ENCODE peak calls at places on chromosomes 2 and 18, in eight cellular contexts. P is stomach, D is H1, R is SK-N-SH, Y is HL-60, E is spleen, O is GM23338, X is endothelial cell of umbilical vein. F is an unnamed sample.

GRCh38 chr2:3644891-3645605 is 13.0 kb upstream of the ALLC start:
- DNase-seq in R (no peak), O (no peak), D (no peak), Y (no peak), P (no peak), X (no peak), E (peak), F (no peak)

GRCh38 chr2:149661844-149662243 is 74.3 kb upstream of the MMADHC start:
- DNase-seq in D (no peak), Y (no peak), R (no peak), P (peak), O (peak), X (peak), E (no peak), F (no peak)

GRCh38 chr2:239991689-239992314 is 33.3 kb downstream of the NDUFA10 start:
- DNase-seq in R (peak), E (no peak), Y (peak), X (peak), O (peak), D (no peak), P (no peak), F (no peak)

GRCh38 chr2:65395621-65396347 is 36.6 kb downstream of the SPRED2 start:
- DNase-seq in O (no peak), P (no peak), R (no peak), D (no peak), X (no peak), Y (no peak), E (no peak), F (no peak)

GRCh38 chr2:240861547-240861946 is 7.1 kb upstream of the AGXT start:
- DNase-seq in D (no peak), Y (no peak), X (no peak), P (no peak), R (no peak), O (no peak), E (no peak), F (no peak)

GRCh38 chr2:232328038-232328435 is 50.5 kb upstream of the ALPP start:
- DNase-seq in D (no peak), Y (no peak), O (no peak), P (no peak), X (no peak), E (peak), R (no peak), F (no peak)

GRCh38 chr18:25832008-25832604 is 258.3 kb downstream of the SS18 start:
- DNase-seq in Y (peak), R (peak), P (peak), O (peak), E (no peak), X (peak), D (peak), F (no peak)

GRCh38 chr2:182715121-182715895 is 749 bp upstream of the DNAJC10 start:
- DNase-seq in E (no peak), R (no peak), X (no peak), Y (peak), O (no peak), P (no peak), D (no peak), F (no peak)

GRCh38 chr18:5546660-5547059 is 2.9 kb upstream of the EPB41L3 start:
- DNase-seq in P (no peak), E (no peak), O (peak), R (peak), Y (peak), X (peak), D (no peak), F (no peak)

GRCh38 chr18:46422552-46423055 is 234.4 kb downstream of the LOXHD1 start:
- DNase-seq in X (no peak), R (no peak), E (no peak), O (no peak), D (no peak), Y (no peak), P (no peak), F (no peak)

GRCh38 chr2:2635025-2635528 is 304.0 kb upstream of the MYT1L start:
- DNase-seq in R (no peak), P (no peak), X (no peak), E (no peak), O (no peak), Y (no peak), D (no peak), F (no peak)

GRCh38 chr2:106995560-106995959 is 109.6 kb upstream of the ST6GAL2 start:
- DNase-seq in Y (no peak), P (no peak), X (no peak), O (no peak), D (no peak), E (no peak), R (no peak), F (no peak)

GRCh38 chr2:118176601-118177000 is 88.3 kb downstream of the INSIG2 start:
- DNase-seq in X (no peak), O (no peak), Y (no peak), D (no peak), R (no peak), P (no peak), E (no peak), F (no peak)

GRCh38 chr2:164877169-164877568 is 35.5 kb upstream of the COBLL1 start:
- DNase-seq in O (no peak), X (no peak), R (no peak), P (no peak), D (no peak), E (no peak), Y (no peak), F (no peak)

GRCh38 chr2:120189189-120189588 is 34.0 kb downstream of the TMEM185B start:
- DNase-seq in O (no peak), Y (no peak), X (no peak), D (no peak), R (no peak), E (no peak), P (no peak), F (no peak)

GRCh38 chr2:98669675-98670074 is 61.3 kb downstream of the MGAT4A start:
- DNase-seq in R (no peak), O (no peak), Y (no peak), D (no peak), X (peak), P (no peak), E (no peak), F (no peak)

GRCh38 chr2:129301431-129301913 is 678.0 kb upstream of the RAB6C start:
- DNase-seq in Y (no peak), E (no peak), O (no peak), R (no peak), X (no peak), P (no peak), D (no peak), F (no peak)

GRCh38 chr2:236754234-236754924 is 184.8 kb downstream of the ACKR3 start:
- DNase-seq in R (no peak), Y (no peak), X (no peak), O (no peak), E (no peak), P (no peak), D (no peak), F (no peak)

GRCh38 chr2:97005353-97005752 is 19.0 kb upstream of the FAM178B start:
- DNase-seq in O (peak), Y (no peak), R (peak), E (no peak), P (no peak), D (no peak), X (no peak), F (no peak)

GRCh38 chr2:147449323-147450080 is 395.3 kb upstream of the ACVR2A start:
- DNase-seq in Y (no peak), O (peak), X (no peak), P (no peak), D (no peak), E (no peak), R (peak), F (no peak)

GRCh38 chr2:38465789-38466127 is 88.7 kb upstream of the ATL2 start:
- DNase-seq in E (no peak), O (peak), P (peak), X (peak), Y (peak), D (peak), R (peak), F (peak)

GRCh38 chr2:168030862-168031624 is 216.4 kb downstream of the STK39 start:
- DNase-seq in D (no peak), O (no peak), R (no peak), P (no peak), X (no peak), Y (no peak), E (no peak), F (no peak)

GRCh38 chr2:95021847-95022246 is 3.7 kb upstream of the MAL start:
- DNase-seq in X (no peak), D (no peak), R (no peak), P (no peak), E (no peak), Y (no peak), O (no peak), F (no peak)

GRCh38 chr18:74353169-74353775 is 37.6 kb downstream of the C18orf63 start:
- DNase-seq in P (peak), X (peak), O (peak), D (no peak), Y (peak), E (no peak), R (peak), F (no peak)

GRCh38 chr18:25349926-25350560 is 1.9 kb downstream of the ZNF521 start:
- DNase-seq in O (peak), E (peak), Y (no peak), P (no peak), R (peak), D (peak), X (no peak), F (peak)

GRCh38 chr2:9658972-9659371 is 28.2 kb upstream of the YWHAQ start:
- DNase-seq in Y (no peak), X (no peak), E (no peak), D (no peak), O (no peak), P (no peak), R (no peak), F (no peak)

GRCh38 chr2:113679457-113679856 is 52.4 kb downstream of the RABL2A start:
- DNase-seq in X (no peak), O (no peak), Y (no peak), D (no peak), P (no peak), E (no peak), R (no peak), F (no peak)

GRCh38 chr18:8780227-8780626 is 74.9 kb downstream of the MTCL1 start:
- DNase-seq in X (peak), Y (no peak), E (no peak), R (no peak), O (no peak), D (no peak), P (peak), F (no peak)

GRCh38 chr2:112032615-112033457 is 22.2 kb upstream of the TMEM87B start:
- DNase-seq in E (no peak), D (peak), X (peak), Y (peak), O (no peak), P (peak), R (no peak), F (no peak)

GRCh38 chr2:15748736-15749323 is 157.2 kb downstream of the DDX1 start:
- DNase-seq in D (peak), X (no peak), E (no peak), Y (no peak), O (peak), P (peak), R (peak), F (no peak)
- TF ChIP-seq CTCF in D (peak), X (peak), E (peak), Y (peak), O (peak), P (no peak), R (peak), F (no peak)

GRCh38 chr2:172375247-172375646 is 52.1 kb upstream of the ITGA6 start:
- DNase-seq in P (no peak), R (no peak), O (no peak), D (no peak), X (peak), Y (peak), E (no peak), F (no peak)

GRCh38 chr2:172376505-172377125 is 50.8 kb upstream of the ITGA6 start:
- DNase-seq in X (peak), R (no peak), E (no peak), P (peak), D (no peak), Y (no peak), O (no peak), F (no peak)

GRCh38 chr2:172373076-172373475 is 54.3 kb upstream of the ITGA6 start:
- DNase-seq in X (no peak), E (no peak), Y (no peak), O (no peak), D (no peak), P (no peak), R (no peak), F (no peak)

GRCh38 chr2:172373761-172374160 is 53.6 kb upstream of the ITGA6 start:
- DNase-seq in D (no peak), X (no peak), Y (no peak), O (no peak), P (no peak), R (no peak), E (no peak), F (no peak)

DNA sequence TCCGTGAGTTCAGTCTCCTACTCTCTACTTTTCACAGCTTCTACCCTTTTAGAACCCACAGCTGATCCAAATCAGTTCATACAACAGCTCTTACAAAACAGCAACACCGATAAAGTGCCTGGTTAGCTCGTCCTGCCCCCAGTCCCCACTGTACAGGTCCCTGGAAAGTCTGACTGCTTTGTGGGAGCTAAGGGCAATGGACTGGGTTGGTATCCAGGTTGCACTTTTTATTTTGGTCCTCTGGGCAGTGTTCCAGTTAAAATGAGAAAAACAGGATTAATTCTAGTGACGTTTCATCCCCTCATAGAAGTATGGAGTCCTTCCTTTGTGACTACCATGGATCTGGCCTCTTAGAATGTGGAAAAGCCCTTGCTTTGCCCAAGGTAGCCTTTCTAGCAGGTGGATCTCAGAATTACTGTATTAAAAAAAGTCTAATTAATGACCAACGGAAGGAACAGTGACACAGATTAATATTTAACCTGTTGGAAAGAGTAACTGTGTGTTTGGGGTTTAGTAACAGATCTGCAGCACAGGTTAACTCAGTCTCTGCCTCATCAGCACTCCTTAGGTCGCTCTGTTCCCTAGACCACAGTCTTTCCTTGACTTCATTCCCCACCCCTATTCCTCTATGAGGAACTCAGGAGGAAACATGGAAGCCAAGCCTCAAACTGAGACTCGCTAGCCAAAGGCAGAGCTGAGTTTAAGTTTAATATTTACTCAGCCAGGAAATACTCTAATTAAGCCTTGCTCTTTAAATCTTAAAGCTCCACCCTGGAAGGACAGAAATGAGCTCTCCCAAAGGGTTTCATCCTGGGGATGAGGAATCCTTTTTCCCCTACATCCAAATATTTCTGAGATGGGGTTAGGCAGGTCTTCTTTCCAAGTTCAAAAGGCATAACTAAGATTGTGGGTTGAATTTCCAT is 52.8 kb upstream of the ITGA6 start:
- DNase-seq in Y (no peak), P (no peak), E (no peak), R (no peak), D (no peak), X (no peak), O (no peak), F (no peak)
- TF ChIP-seq POLR2AphosphoS5 in Y (no peak), P (no peak), E (no peak), R (no peak), D (no peak), X (no peak), O (no peak), F (no peak)

DNA sequence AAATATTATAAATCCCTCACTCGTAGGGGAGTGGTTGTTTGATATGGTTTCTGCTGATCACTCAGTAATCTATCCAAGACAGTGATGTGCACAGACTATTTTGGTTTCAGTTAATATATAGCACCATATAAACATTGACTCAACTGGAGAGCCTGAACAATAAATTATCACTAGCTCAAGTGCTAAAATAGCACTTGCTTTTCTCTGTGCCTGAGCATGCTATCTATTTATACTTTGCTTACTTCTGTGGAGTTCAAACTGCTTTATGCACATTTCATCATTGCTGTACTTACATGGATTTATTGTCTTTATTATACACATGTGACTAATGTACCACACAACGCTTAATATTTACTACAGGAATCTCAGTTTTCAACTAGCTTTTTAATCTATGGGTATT is 133.6 kb downstream of the BCL2 start:
- DNase-seq in D (no peak), X (no peak), E (no peak), O (no peak), R (no peak), Y (no peak), P (no peak), F (no peak)
- H3K4me3 ChIP-seq in D (no peak), X (no peak), E (no peak), O (no peak), R (no peak), Y (no peak), P (no peak), F (no peak)

GRCh38 chr18:11728247-11728646 is 39.2 kb downstream of the GNAL start:
- DNase-seq in E (no peak), R (no peak), D (no peak), O (peak), X (no peak), P (no peak), Y (no peak), F (no peak)
- TF ChIP-seq CTCF in E (no peak), R (peak), D (peak), O (peak), X (no peak), P (no peak), Y (no peak), F (no peak)

GRCh38 chr2:37029758-37030157 is 54.4 kb downstream of the HEATR5B start:
- DNase-seq in O (no peak), X (no peak), D (no peak), E (no peak), P (no peak), R (no peak), Y (no peak), F (no peak)
- TF ChIP-seq POLR2AphosphoS5 in O (no peak), X (no peak), D (no peak), E (no peak), P (no peak), R (no peak), Y (no peak), F (no peak)

GRCh38 chr2:163711699-163712098 is 24.1 kb downstream of the FIGN start:
- DNase-seq in D (no peak), R (no peak), X (no peak), E (no peak), Y (no peak), P (no peak), O (no peak), F (no peak)
- H3K4me3 ChIP-seq in D (no peak), R (no peak), X (no peak), E (no peak), Y (no peak), P (no peak), O (no peak), F (no peak)

F was measured in breast epithelium.